ENCODE peak calls at places on chromosomes 4 and X, in ten cellular contexts. One of them, this sample, is unnamed.

GRCh38 chr4:112813790-112814189 is 176.8 kb downstream of the LARP7 start:
- DNase-seq in upper lobe of right lung: no peak
- DNase-seq in endodermal cell: no peak
- DNase-seq in uterus: no peak
- DNase-seq in CD8-positive, alpha-beta T cell: no peak
- DNase-seq in fibroblast of mammary gland: peak
- DNase-seq in astrocyte of the spinal cord: peak
- DNase-seq in fibroblast of the aortic adventitia: peak
- DNase-seq in brain microvascular endothelial cell: peak
- DNase-seq in RWPE2: no peak
- DNase-seq in this sample: peak

GRCh38 chrX:50920132-50920531 is 9.6 kb downstream of the BMP15 start:
- DNase-seq in upper lobe of right lung: no peak
- DNase-seq in endodermal cell: no peak
- DNase-seq in uterus: no peak
- DNase-seq in CD8-positive, alpha-beta T cell: no peak
- DNase-seq in fibroblast of mammary gland: peak
- DNase-seq in astrocyte of the spinal cord: peak
- DNase-seq in fibroblast of the aortic adventitia: peak
- DNase-seq in brain microvascular endothelial cell: peak
- DNase-seq in RWPE2: no peak
- DNase-seq in this sample: no peak

GRCh38 chrX:139204903-139205667 is 325.5 kb upstream of the F9 start:
- DNase-seq in upper lobe of right lung: peak
- DNase-seq in endodermal cell: peak
- DNase-seq in uterus: no peak
- DNase-seq in CD8-positive, alpha-beta T cell: no peak
- DNase-seq in fibroblast of mammary gland: no peak
- DNase-seq in astrocyte of the spinal cord: no peak
- DNase-seq in fibroblast of the aortic adventitia: peak
- DNase-seq in brain microvascular endothelial cell: no peak
- DNase-seq in RWPE2: no peak
- DNase-seq in this sample: peak

GRCh38 chr4:40180356-40180755 is 16.5 kb upstream of the RHOH start:
- DNase-seq in upper lobe of right lung: no peak
- DNase-seq in endodermal cell: no peak
- DNase-seq in uterus: no peak
- DNase-seq in CD8-positive, alpha-beta T cell: no peak
- DNase-seq in fibroblast of mammary gland: peak
- DNase-seq in astrocyte of the spinal cord: peak
- DNase-seq in fibroblast of the aortic adventitia: peak
- DNase-seq in brain microvascular endothelial cell: peak
- DNase-seq in RWPE2: no peak
- DNase-seq in this sample: peak

GRCh38 chr4:65249111-65249510 is 421.2 kb downstream of the EPHA5 start:
- DNase-seq in upper lobe of right lung: no peak
- DNase-seq in endodermal cell: no peak
- DNase-seq in uterus: no peak
- DNase-seq in CD8-positive, alpha-beta T cell: no peak
- DNase-seq in fibroblast of mammary gland: no peak
- DNase-seq in astrocyte of the spinal cord: no peak
- DNase-seq in fibroblast of the aortic adventitia: no peak
- DNase-seq in brain microvascular endothelial cell: no peak
- DNase-seq in RWPE2: no peak
- DNase-seq in this sample: no peak

GRCh38 chr4:77044458-77045124 is 31.2 kb downstream of the CCNI start:
- DNase-seq in upper lobe of right lung: no peak
- DNase-seq in endodermal cell: no peak
- DNase-seq in uterus: no peak
- DNase-seq in CD8-positive, alpha-beta T cell: no peak
- DNase-seq in fibroblast of mammary gland: peak
- DNase-seq in astrocyte of the spinal cord: peak
- DNase-seq in fibroblast of the aortic adventitia: peak
- DNase-seq in brain microvascular endothelial cell: no peak
- DNase-seq in RWPE2: no peak
- DNase-seq in this sample: peak

GRCh38 chrX:114924846-114925245 is 92.6 kb downstream of the IL13RA2 start:
- DNase-seq in upper lobe of right lung: no peak
- DNase-seq in endodermal cell: no peak
- DNase-seq in uterus: no peak
- DNase-seq in CD8-positive, alpha-beta T cell: no peak
- DNase-seq in fibroblast of mammary gland: no peak
- DNase-seq in astrocyte of the spinal cord: peak
- DNase-seq in fibroblast of the aortic adventitia: peak
- DNase-seq in brain microvascular endothelial cell: peak
- DNase-seq in RWPE2: no peak
- DNase-seq in this sample: no peak

GRCh38 chrX:23938690-23939089 is 30.9 kb downstream of the CXorf58 start:
- DNase-seq in upper lobe of right lung: no peak
- DNase-seq in endodermal cell: no peak
- DNase-seq in uterus: no peak
- DNase-seq in CD8-positive, alpha-beta T cell: no peak
- DNase-seq in fibroblast of mammary gland: peak
- DNase-seq in astrocyte of the spinal cord: peak
- DNase-seq in fibroblast of the aortic adventitia: peak
- DNase-seq in brain microvascular endothelial cell: no peak
- DNase-seq in RWPE2: no peak
- DNase-seq in this sample: peak

GRCh38 chrX:41293269-41293668 is 40.7 kb upstream of the DDX3X start:
- DNase-seq in upper lobe of right lung: no peak
- DNase-seq in endodermal cell: peak
- DNase-seq in uterus: no peak
- DNase-seq in CD8-positive, alpha-beta T cell: no peak
- DNase-seq in fibroblast of mammary gland: no peak
- DNase-seq in astrocyte of the spinal cord: no peak
- DNase-seq in fibroblast of the aortic adventitia: no peak
- DNase-seq in brain microvascular endothelial cell: no peak
- DNase-seq in RWPE2: no peak
- DNase-seq in this sample: peak

GRCh38 chr4:762211-763190 is 56.9 kb downstream of the PCGF3 start:
- DNase-seq in upper lobe of right lung: no peak
- DNase-seq in endodermal cell: no peak
- DNase-seq in uterus: no peak
- DNase-seq in CD8-positive, alpha-beta T cell: no peak
- DNase-seq in fibroblast of mammary gland: peak
- DNase-seq in astrocyte of the spinal cord: peak
- DNase-seq in fibroblast of the aortic adventitia: peak
- DNase-seq in brain microvascular endothelial cell: peak
- DNase-seq in RWPE2: no peak
- DNase-seq in this sample: no peak

DNA sequence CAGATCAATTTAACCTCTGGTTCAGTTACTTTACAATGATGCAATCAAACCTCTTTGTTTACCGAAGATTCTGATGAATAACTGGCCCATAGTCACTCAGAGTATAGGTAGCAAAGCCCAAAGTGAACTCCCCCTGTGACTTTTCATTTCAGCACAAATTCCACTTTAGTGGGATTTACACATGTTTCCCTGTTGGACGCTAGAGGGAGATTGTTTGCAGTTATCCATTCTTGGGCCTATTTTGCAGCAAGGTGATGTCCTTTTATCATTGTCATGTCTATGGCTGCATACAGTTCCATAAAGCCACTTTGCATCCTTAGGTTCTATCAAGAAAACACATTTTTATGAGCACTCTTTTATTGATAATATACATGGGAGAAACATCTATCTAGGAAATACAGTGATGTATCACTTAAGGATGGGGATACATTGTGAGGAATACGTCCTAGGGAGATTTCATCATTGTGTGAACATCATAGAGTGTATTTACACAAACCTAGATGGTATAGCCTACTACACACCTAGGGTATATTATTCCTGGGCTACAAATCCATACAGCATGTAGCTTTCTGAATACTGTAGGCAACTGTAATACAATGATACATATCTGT is 14.5 kb upstream of the DKK2 start:
- DNase-seq in upper lobe of right lung: no peak
- DNase-seq in endodermal cell: no peak
- DNase-seq in uterus: no peak
- DNase-seq in CD8-positive, alpha-beta T cell: no peak
- DNase-seq in fibroblast of mammary gland: peak
- DNase-seq in astrocyte of the spinal cord: no peak
- DNase-seq in fibroblast of the aortic adventitia: peak
- DNase-seq in brain microvascular endothelial cell: no peak
- DNase-seq in RWPE2: no peak
- DNase-seq in this sample: peak
- TF ChIP-seq CTCF in upper lobe of right lung: peak
- TF ChIP-seq CTCF in endodermal cell: peak
- TF ChIP-seq CTCF in uterus: peak
- TF ChIP-seq CTCF in CD8-positive, alpha-beta T cell: no peak
- TF ChIP-seq CTCF in fibroblast of mammary gland: peak
- TF ChIP-seq CTCF in astrocyte of the spinal cord: peak
- TF ChIP-seq CTCF in fibroblast of the aortic adventitia: peak
- TF ChIP-seq CTCF in brain microvascular endothelial cell: peak
- TF ChIP-seq CTCF in RWPE2: peak
- TF ChIP-seq CTCF in this sample: peak

GRCh38 chr4:184806711-184807110 is 19.1 kb downstream of the ACSL1 start:
- DNase-seq in upper lobe of right lung: no peak
- DNase-seq in endodermal cell: no peak
- DNase-seq in uterus: no peak
- DNase-seq in CD8-positive, alpha-beta T cell: no peak
- DNase-seq in fibroblast of mammary gland: no peak
- DNase-seq in astrocyte of the spinal cord: no peak
- DNase-seq in fibroblast of the aortic adventitia: no peak
- DNase-seq in brain microvascular endothelial cell: no peak
- DNase-seq in RWPE2: no peak
- DNase-seq in this sample: no peak
- H3K4me3 ChIP-seq in upper lobe of right lung: no peak
- H3K4me3 ChIP-seq in endodermal cell: no peak
- H3K4me3 ChIP-seq in uterus: no peak
- H3K4me3 ChIP-seq in CD8-positive, alpha-beta T cell: no peak
- H3K4me3 ChIP-seq in fibroblast of mammary gland: no peak
- H3K4me3 ChIP-seq in astrocyte of the spinal cord: no peak
- H3K4me3 ChIP-seq in fibroblast of the aortic adventitia: no peak
- H3K4me3 ChIP-seq in brain microvascular endothelial cell: no peak
- H3K4me3 ChIP-seq in RWPE2: no peak
- H3K4me3 ChIP-seq in this sample: no peak

DNA sequence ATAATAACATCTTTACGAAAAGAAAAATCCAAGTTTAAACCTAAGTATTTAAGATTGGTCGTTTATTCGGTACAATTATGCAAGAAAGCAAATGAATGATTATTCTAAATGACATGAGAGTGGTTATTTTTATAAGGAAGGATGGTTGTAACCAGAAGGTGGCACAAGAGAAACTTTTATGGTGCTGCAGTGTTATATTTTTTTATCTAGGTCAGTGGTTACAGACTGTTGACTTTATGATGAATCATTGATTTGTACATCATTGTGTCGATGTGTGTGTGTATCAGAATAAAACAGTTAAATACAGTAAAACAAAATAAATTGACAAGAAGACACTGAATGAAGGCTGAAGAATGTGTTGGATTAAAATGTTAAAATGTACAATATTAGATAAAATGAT is 9.8 kb downstream of the DCAF8L2 start:
- DNase-seq in upper lobe of right lung: no peak
- DNase-seq in endodermal cell: no peak
- DNase-seq in uterus: no peak
- DNase-seq in CD8-positive, alpha-beta T cell: no peak
- DNase-seq in fibroblast of mammary gland: peak
- DNase-seq in astrocyte of the spinal cord: peak
- DNase-seq in fibroblast of the aortic adventitia: peak
- DNase-seq in brain microvascular endothelial cell: no peak
- DNase-seq in RWPE2: no peak
- DNase-seq in this sample: no peak
- TF ChIP-seq CTCF in upper lobe of right lung: no peak
- TF ChIP-seq CTCF in endodermal cell: peak
- TF ChIP-seq CTCF in uterus: no peak
- TF ChIP-seq CTCF in CD8-positive, alpha-beta T cell: no peak
- TF ChIP-seq CTCF in fibroblast of mammary gland: no peak
- TF ChIP-seq CTCF in astrocyte of the spinal cord: no peak
- TF ChIP-seq CTCF in fibroblast of the aortic adventitia: no peak
- TF ChIP-seq CTCF in brain microvascular endothelial cell: no peak
- TF ChIP-seq CTCF in RWPE2: peak
- TF ChIP-seq CTCF in this sample: no peak

GRCh38 chr4:3879681-3880594 is 113.8 kb downstream of the ADRA2C start:
- DNase-seq in upper lobe of right lung: peak
- DNase-seq in endodermal cell: no peak
- DNase-seq in uterus: no peak
- DNase-seq in CD8-positive, alpha-beta T cell: peak
- DNase-seq in fibroblast of mammary gland: no peak
- DNase-seq in astrocyte of the spinal cord: no peak
- DNase-seq in fibroblast of the aortic adventitia: no peak
- DNase-seq in brain microvascular endothelial cell: no peak
- DNase-seq in RWPE2: peak
- DNase-seq in this sample: no peak
- H3K4me3 ChIP-seq in upper lobe of right lung: no peak
- H3K4me3 ChIP-seq in endodermal cell: no peak
- H3K4me3 ChIP-seq in uterus: no peak
- H3K4me3 ChIP-seq in CD8-positive, alpha-beta T cell: peak
- H3K4me3 ChIP-seq in fibroblast of mammary gland: no peak
- H3K4me3 ChIP-seq in astrocyte of the spinal cord: no peak
- H3K4me3 ChIP-seq in fibroblast of the aortic adventitia: no peak
- H3K4me3 ChIP-seq in brain microvascular endothelial cell: no peak
- H3K4me3 ChIP-seq in RWPE2: no peak
- H3K4me3 ChIP-seq in this sample: no peak

GRCh38 chr4:186536285-186536684 is 19.1 kb downstream of the MTNR1A start:
- DNase-seq in upper lobe of right lung: no peak
- DNase-seq in endodermal cell: no peak
- DNase-seq in uterus: no peak
- DNase-seq in CD8-positive, alpha-beta T cell: no peak
- DNase-seq in fibroblast of mammary gland: no peak
- DNase-seq in astrocyte of the spinal cord: no peak
- DNase-seq in fibroblast of the aortic adventitia: no peak
- DNase-seq in brain microvascular endothelial cell: no peak
- DNase-seq in RWPE2: no peak
- DNase-seq in this sample: no peak

GRCh38 chr4:186537843-186538521 is 17.4 kb downstream of the MTNR1A start:
- DNase-seq in upper lobe of right lung: no peak
- DNase-seq in endodermal cell: peak
- DNase-seq in uterus: no peak
- DNase-seq in CD8-positive, alpha-beta T cell: no peak
- DNase-seq in fibroblast of mammary gland: no peak
- DNase-seq in astrocyte of the spinal cord: no peak
- DNase-seq in fibroblast of the aortic adventitia: no peak
- DNase-seq in brain microvascular endothelial cell: no peak
- DNase-seq in RWPE2: no peak
- DNase-seq in this sample: no peak

GRCh38 chr4:186534056-186534455 is 21.3 kb downstream of the MTNR1A start:
- DNase-seq in upper lobe of right lung: no peak
- DNase-seq in endodermal cell: no peak
- DNase-seq in uterus: no peak
- DNase-seq in CD8-positive, alpha-beta T cell: no peak
- DNase-seq in fibroblast of mammary gland: no peak
- DNase-seq in astrocyte of the spinal cord: no peak
- DNase-seq in fibroblast of the aortic adventitia: no peak
- DNase-seq in brain microvascular endothelial cell: no peak
- DNase-seq in RWPE2: no peak
- DNase-seq in this sample: no peak
- TF ChIP-seq CTCF in upper lobe of right lung: no peak
- TF ChIP-seq CTCF in endodermal cell: no peak
- TF ChIP-seq CTCF in uterus: no peak
- TF ChIP-seq CTCF in CD8-positive, alpha-beta T cell: no peak
- TF ChIP-seq CTCF in fibroblast of mammary gland: no peak
- TF ChIP-seq CTCF in astrocyte of the spinal cord: no peak
- TF ChIP-seq CTCF in fibroblast of the aortic adventitia: no peak
- TF ChIP-seq CTCF in brain microvascular endothelial cell: no peak
- TF ChIP-seq CTCF in RWPE2: no peak
- TF ChIP-seq CTCF in this sample: no peak

GRCh38 chr4:62814510-62815047 is 1594.7 kb downstream of the TECRL start:
- DNase-seq in upper lobe of right lung: no peak
- DNase-seq in endodermal cell: no peak
- DNase-seq in uterus: no peak
- DNase-seq in CD8-positive, alpha-beta T cell: no peak
- DNase-seq in fibroblast of mammary gland: no peak
- DNase-seq in astrocyte of the spinal cord: no peak
- DNase-seq in fibroblast of the aortic adventitia: no peak
- DNase-seq in brain microvascular endothelial cell: no peak
- DNase-seq in RWPE2: no peak
- DNase-seq in this sample: no peak
- H3K4me3 ChIP-seq in upper lobe of right lung: no peak
- H3K4me3 ChIP-seq in endodermal cell: no peak
- H3K4me3 ChIP-seq in uterus: no peak
- H3K4me3 ChIP-seq in CD8-positive, alpha-beta T cell: no peak
- H3K4me3 ChIP-seq in fibroblast of mammary gland: no peak
- H3K4me3 ChIP-seq in astrocyte of the spinal cord: no peak
- H3K4me3 ChIP-seq in fibroblast of the aortic adventitia: no peak
- H3K4me3 ChIP-seq in brain microvascular endothelial cell: no peak
- H3K4me3 ChIP-seq in RWPE2: no peak
- H3K4me3 ChIP-seq in this sample: no peak